ENCODE peak calls at places on chromosome 13, in four cellular contexts. One of them, this sample, is unnamed.

GRCh38 chr13:108315273-108315672 is 45.8 kb downstream of the TNFSF13B start:
- DNase-seq in omental fat pad: no peak
- DNase-seq in neural crest cell: no peak
- DNase-seq in uterus: no peak
- DNase-seq in this sample: no peak

GRCh38 chr13:30623392-30623791 is 5.7 kb downstream of the USPL1 start:
- DNase-seq in neural crest cell: no peak
- DNase-seq in omental fat pad: no peak
- DNase-seq in uterus: no peak
- DNase-seq in this sample: no peak

GRCh38 chr13:35534343-35534742 is 57.9 kb upstream of the MAB21L1 start:
- DNase-seq in omental fat pad: no peak
- DNase-seq in uterus: no peak
- DNase-seq in neural crest cell: no peak
- DNase-seq in this sample: no peak

GRCh38 chr13:98717891-98718290 is 34.6 kb downstream of the SLC15A1 start:
- DNase-seq in neural crest cell: no peak
- DNase-seq in uterus: no peak
- DNase-seq in omental fat pad: no peak
- DNase-seq in this sample: no peak

GRCh38 chr13:114016321-114017027 is 42.6 kb upstream of the C13orf46 start:
- DNase-seq in neural crest cell: no peak
- DNase-seq in uterus: no peak
- DNase-seq in omental fat pad: no peak
- DNase-seq in this sample: no peak

GRCh38 chr13:105774739-105775460 is 760.6 kb downstream of the EFNB2 start:
- DNase-seq in neural crest cell: no peak
- DNase-seq in uterus: no peak
- DNase-seq in omental fat pad: no peak
- DNase-seq in this sample: no peak

GRCh38 chr13:87942204-87942603 is 271.0 kb downstream of the SLITRK5 start:
- DNase-seq in uterus: no peak
- DNase-seq in omental fat pad: no peak
- DNase-seq in neural crest cell: no peak
- DNase-seq in this sample: no peak

GRCh38 chr13:25330541-25330940 is 29.1 kb downstream of the NUP58 start:
- DNase-seq in uterus: no peak
- DNase-seq in neural crest cell: no peak
- DNase-seq in omental fat pad: no peak
- DNase-seq in this sample: no peak

GRCh38 chr13:59413121-59413520 is 750.6 kb downstream of the DIAPH3 start:
- DNase-seq in omental fat pad: no peak
- DNase-seq in neural crest cell: no peak
- DNase-seq in uterus: no peak
- DNase-seq in this sample: no peak

GRCh38 chr13:66689628-66690027 is 540.5 kb downstream of the PCDH9 start:
- DNase-seq in uterus: no peak
- DNase-seq in omental fat pad: no peak
- DNase-seq in neural crest cell: no peak
- DNase-seq in this sample: no peak

DNA sequence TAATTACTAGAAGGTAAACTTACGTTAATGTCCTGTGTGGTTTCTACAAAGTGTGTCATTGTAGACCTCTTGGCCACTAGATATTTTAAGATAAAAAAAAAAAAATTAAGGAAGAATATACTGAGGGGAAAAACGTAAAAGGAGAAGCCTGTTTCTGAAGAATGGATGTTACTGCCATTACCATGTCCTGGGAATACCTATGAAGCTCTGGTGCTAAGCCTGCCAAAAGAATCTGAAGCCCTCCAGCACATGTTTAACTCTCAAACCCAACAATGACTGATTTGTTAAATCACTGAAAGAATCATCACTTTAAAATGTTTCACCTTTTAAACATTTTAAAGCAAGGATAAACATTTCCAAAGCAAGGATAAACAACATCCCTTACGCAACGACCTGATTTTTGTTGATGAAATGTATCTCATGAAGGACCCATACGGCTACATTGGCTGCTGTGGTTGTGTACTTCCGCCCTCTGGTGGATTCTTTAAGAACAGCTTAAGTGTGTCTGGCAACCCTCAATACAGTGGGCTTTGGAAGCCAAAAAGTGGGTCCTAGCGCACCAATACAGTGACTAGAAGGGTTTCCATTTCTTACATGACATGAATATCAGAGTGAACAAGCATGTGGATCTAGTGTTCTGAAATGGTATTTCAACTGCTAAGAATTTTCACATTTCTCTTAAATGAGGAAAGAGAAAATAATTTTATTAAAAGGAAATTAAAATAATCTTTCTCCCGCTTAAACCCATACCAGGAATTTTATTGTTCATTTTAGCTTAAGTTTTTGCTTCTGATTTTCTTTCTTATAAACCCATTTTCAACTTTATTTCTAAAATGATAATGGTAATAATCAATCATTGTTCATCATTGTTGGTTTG is 74.5 kb upstream of the RAP2A start:
- DNase-seq in uterus: peak
- DNase-seq in neural crest cell: peak
- DNase-seq in omental fat pad: no peak
- DNase-seq in this sample: no peak
- TF ChIP-seq CTCF in uterus: peak
- TF ChIP-seq CTCF in neural crest cell: peak
- TF ChIP-seq CTCF in omental fat pad: no peak
- TF ChIP-seq CTCF in this sample: peak

DNA sequence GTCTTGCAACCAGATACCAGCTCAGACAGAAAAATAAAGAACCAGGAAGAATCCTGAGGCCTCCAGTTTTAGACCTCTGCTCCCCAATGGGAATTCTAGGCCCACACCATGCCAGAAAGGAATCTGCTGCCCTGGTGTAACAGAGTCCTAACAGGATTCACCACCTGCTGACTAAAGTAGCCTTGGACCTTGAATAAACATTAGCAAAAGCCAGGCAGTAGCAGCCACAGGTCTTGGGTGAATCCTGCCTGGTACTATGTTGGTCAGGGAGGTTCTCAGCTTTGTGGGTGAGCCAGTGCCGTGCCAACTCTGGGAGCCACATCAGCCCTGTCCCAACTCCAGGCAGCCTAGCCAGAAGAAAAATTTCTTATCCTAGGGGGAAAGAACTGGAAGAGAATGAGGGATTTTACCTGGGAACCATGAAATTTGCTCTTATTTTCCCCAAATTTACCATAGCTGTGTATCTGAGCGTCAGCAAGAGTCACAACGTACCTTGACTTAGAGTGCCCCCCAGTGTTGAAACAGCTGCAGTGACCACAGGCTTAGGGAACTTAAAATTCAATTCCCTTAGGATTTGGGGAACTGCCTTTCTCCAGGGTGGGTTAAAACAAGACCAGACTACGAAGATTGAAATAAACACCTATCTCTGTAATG is 1895.6 kb upstream of the PRR20A start:
- DNase-seq in neural crest cell: peak
- DNase-seq in omental fat pad: no peak
- DNase-seq in uterus: no peak
- DNase-seq in this sample: no peak
- TF ChIP-seq CTCF in neural crest cell: peak
- TF ChIP-seq CTCF in omental fat pad: no peak
- TF ChIP-seq CTCF in uterus: no peak
- TF ChIP-seq CTCF in this sample: peak

DNA sequence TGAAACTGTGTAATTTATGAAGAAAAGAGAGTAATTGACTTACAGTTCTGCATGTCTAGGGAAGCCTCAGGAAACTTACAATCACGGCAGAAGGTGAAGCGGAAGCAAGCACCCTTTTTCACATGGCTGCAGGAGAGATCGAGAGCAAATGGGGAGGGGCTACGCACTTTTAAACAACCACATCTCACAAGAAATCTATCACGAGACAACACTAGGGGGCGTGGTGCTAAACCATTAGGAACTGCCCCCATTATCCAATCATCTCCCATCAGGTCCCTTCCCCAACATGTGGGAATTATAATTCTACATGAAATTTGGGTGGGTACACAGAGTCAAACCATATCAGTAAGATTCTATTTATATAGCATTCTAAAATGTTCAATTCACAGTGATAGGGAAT is 114.8 kb upstream of the TRPC4 start:
- DNase-seq in uterus: no peak
- DNase-seq in neural crest cell: no peak
- DNase-seq in omental fat pad: no peak
- DNase-seq in this sample: no peak
- TF ChIP-seq CTCF in uterus: no peak
- TF ChIP-seq CTCF in neural crest cell: peak
- TF ChIP-seq CTCF in omental fat pad: no peak
- TF ChIP-seq CTCF in this sample: peak

DNA sequence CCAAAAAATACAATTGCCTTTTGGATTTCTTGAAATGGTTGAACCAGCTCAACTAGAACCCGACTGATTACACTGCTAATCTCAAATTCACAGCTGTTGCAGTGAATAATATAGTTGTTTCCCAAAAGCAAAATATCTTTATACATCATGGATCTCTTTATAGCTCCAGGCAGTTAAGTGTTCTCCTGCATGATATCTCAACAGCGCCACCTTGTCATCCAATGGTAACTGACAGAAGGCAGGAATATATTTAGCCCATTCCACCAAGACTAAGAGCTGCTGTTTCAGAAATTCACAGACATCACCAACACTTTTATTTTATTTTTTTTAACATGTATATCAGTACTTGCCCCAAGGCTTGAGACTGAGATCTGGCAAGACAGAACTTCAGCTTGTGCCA is 1141.0 kb upstream of the PRR20A start:
- DNase-seq in uterus: no peak
- DNase-seq in omental fat pad: no peak
- DNase-seq in neural crest cell: no peak
- DNase-seq in this sample: no peak
- TF ChIP-seq CTCF in uterus: no peak
- TF ChIP-seq CTCF in omental fat pad: no peak
- TF ChIP-seq CTCF in neural crest cell: peak
- TF ChIP-seq CTCF in this sample: no peak

GRCh38 chr13:50908371-50908770 is 1.2 kb upstream of the RNASEH2B start:
- DNase-seq in neural crest cell: no peak
- DNase-seq in omental fat pad: no peak
- DNase-seq in uterus: no peak
- DNase-seq in this sample: no peak

GRCh38 chr13:50909605-50910482 is at the start of gene RNASEH2B:
- DNase-seq in omental fat pad: no peak
- DNase-seq in neural crest cell: peak
- DNase-seq in uterus: peak
- DNase-seq in this sample: peak

GRCh38 chr13:50905256-50905655 is 4.3 kb upstream of the RNASEH2B start:
- DNase-seq in neural crest cell: no peak
- DNase-seq in omental fat pad: no peak
- DNase-seq in uterus: no peak
- DNase-seq in this sample: no peak

GRCh38 chr13:50910483-50910805 is 853 bp downstream of the RNASEH2B start:
- DNase-seq in omental fat pad: no peak
- DNase-seq in neural crest cell: peak
- DNase-seq in uterus: peak
- DNase-seq in this sample: no peak

DNA sequence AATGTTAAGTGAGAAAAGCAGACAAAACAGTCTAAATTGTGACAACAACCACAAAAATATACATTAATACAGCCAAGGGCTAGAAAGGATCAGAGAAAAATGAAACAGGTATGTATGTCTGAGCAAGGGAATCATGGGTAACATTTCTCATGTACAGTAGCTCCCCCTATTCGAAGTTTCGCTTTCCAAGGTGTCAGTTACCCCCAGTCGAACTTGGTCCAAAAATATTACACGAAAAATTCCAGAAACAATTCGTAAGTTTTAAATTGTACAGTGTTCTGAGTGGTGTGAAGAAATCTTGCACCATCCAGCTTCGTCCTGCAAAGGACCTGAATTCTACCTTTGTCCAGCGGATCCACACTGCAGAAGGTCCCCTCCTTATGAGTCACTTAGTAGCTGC is 1.8 kb upstream of the RNASEH2B start:
- DNase-seq in omental fat pad: no peak
- DNase-seq in uterus: no peak
- DNase-seq in neural crest cell: no peak
- DNase-seq in this sample: no peak
- TF ChIP-seq CTCF in omental fat pad: no peak
- TF ChIP-seq CTCF in uterus: no peak
- TF ChIP-seq CTCF in neural crest cell: no peak
- TF ChIP-seq CTCF in this sample: no peak

This sample was measured in osteocyte.